ENCODE peak calls at places on chromosomes 13 and 19, in ten cellular contexts. O, A, T, L, S, Y, J, Z, C and D are unnamed samples.

GRCh38 chr13:46267166-46267565 is 55.4 kb downstream of the LRRC63 start:
- DNase-seq in J (no peak), Z (no peak), O (no peak), Y (no peak), A (no peak), C (no peak), T (no peak), S (no peak), L (no peak), D (no peak)

GRCh38 chr13:106210327-106210726 is 325.1 kb downstream of the EFNB2 start:
- DNase-seq in Y (no peak), C (no peak), Z (no peak), L (no peak), T (no peak), O (no peak), A (no peak), S (no peak), J (peak; percentile 32), D (peak; percentile 25)

GRCh38 chr19:37987356-37988332 is 80.6 kb downstream of the SIPA1L3 start:
- DNase-seq in A (no peak), C (no peak), S (no peak), J (peak; percentile 32), Y (no peak), O (no peak), Z (no peak), T (no peak), L (no peak), D (no peak)

GRCh38 chr13:49740870-49741269 is 49.6 kb upstream of the EBPL start:
- DNase-seq in Z (no peak), T (no peak), J (no peak), L (no peak), Y (no peak), C (no peak), A (no peak), O (no peak), S (no peak), D (no peak)

GRCh38 chr13:93224545-93224944 is 2.1 kb upstream of the GPC6 start:
- DNase-seq in L (no peak), Z (no peak), T (no peak), S (no peak), O (no peak), J (peak; percentile 35), C (no peak), A (no peak), Y (no peak), D (peak; percentile 77)

GRCh38 chr13:85603735-85604134 is 195.5 kb downstream of the SLITRK6 start:
- DNase-seq in T (no peak), A (no peak), C (no peak), L (no peak), Z (no peak), Y (no peak), J (no peak), O (no peak), S (no peak), D (no peak)

GRCh38 chr13:112441226-112441625 is 65.1 kb downstream of the SPACA7 start:
- DNase-seq in S (no peak), A (no peak), J (no peak), C (no peak), O (no peak), L (no peak), T (peak; percentile 65), Z (no peak), Y (no peak), D (no peak)

GRCh38 chr19:51600940-51601575 is 29.1 kb downstream of the SIGLEC5 start:
- DNase-seq in L (no peak), Z (no peak), O (no peak), Y (no peak), A (no peak), S (no peak), C (no peak), J (no peak), T (peak; percentile 88), D (no peak)

GRCh38 chr13:78607409-78608253 is 4.3 kb upstream of the POU4F1 start:
- DNase-seq in Y (peak; percentile 1), L (no peak), S (no peak), T (peak; percentile 75), Z (no peak), O (no peak), J (no peak), A (no peak), C (no peak), D (no peak)

GRCh38 chr13:75217949-75218348 is 264.0 kb downstream of the TBC1D4 start:
- DNase-seq in T (no peak), Y (peak; percentile 28), L (no peak), J (no peak), A (no peak), S (no peak), Z (no peak), O (no peak), C (no peak), D (peak; percentile 28)

GRCh38 chr13:48942131-48942530 is 33.6 kb upstream of the FNDC3A start:
- DNase-seq in O (no peak), T (no peak), C (no peak), L (no peak), A (no peak), Y (peak; percentile 35), Z (no peak), S (no peak), J (no peak), D (no peak)

GRCh38 chr13:29758591-29759114 is 91.8 kb downstream of the UBL3 start:
- DNase-seq in C (no peak), T (peak; percentile 85), O (peak; percentile 12), Y (no peak), Z (peak; percentile 55), J (no peak), A (no peak), L (no peak), S (no peak), D (peak; percentile 40)

GRCh38 chr19:48718711-48719231 is 754 bp downstream of the MAMSTR start:
- DNase-seq in J (no peak), A (no peak), S (no peak), L (no peak), Y (no peak), Z (no peak), T (no peak), C (peak; percentile 71), O (no peak), D (no peak)

GRCh38 chr13:96779691-96780090 is 214.6 kb downstream of the OXGR1 start:
- DNase-seq in J (no peak), A (no peak), Y (no peak), C (no peak), S (no peak), L (no peak), O (no peak), T (no peak), Z (no peak), D (no peak)

GRCh38 chr13:95111608-95112007 is 189.6 kb downstream of the ABCC4 start:
- DNase-seq in T (no peak), A (no peak), S (no peak), C (no peak), Z (no peak), L (no peak), O (no peak), Y (no peak), J (no peak), D (no peak)

GRCh38 chr19:51976852-51977251 is 9.8 kb downstream of the ZNF350 start:
- DNase-seq in O (no peak), J (no peak), Y (no peak), A (no peak), T (no peak), L (no peak), Z (no peak), S (no peak), C (no peak), D (no peak)

GRCh38 chr13:39836038-39836437 is 180.6 kb downstream of the COG6 start:
- DNase-seq in Y (no peak), A (no peak), T (no peak), S (no peak), Z (no peak), O (no peak), C (no peak), J (no peak), L (no peak), D (no peak)

GRCh38 chr19:41373993-41374392 is 2.3 kb upstream of the TMEM91 start:
- DNase-seq in L (peak; percentile 87), Z (peak; percentile 91), O (no peak), C (peak; percentile 94), Y (peak; percentile 93), J (peak; percentile 87), S (peak; percentile 55), A (peak; percentile 94), T (peak; percentile 82), D (peak; percentile 97)

GRCh38 chr19:55812449-55812848 is 19.4 kb downstream of the NLRP11 start:
- DNase-seq in C (no peak), Y (no peak), S (no peak), Z (no peak), A (no peak), O (no peak), T (no peak), L (no peak), J (no peak), D (no peak)
- H3K9me3 ChIP-seq in C (no peaks in the 10 kb centered on the region), Y (no peaks in the 10 kb centered on the region), S (no peaks in the 10 kb centered on the region), Z (no peaks in the 10 kb centered on the region), A (no peaks in the 10 kb centered on the region), O (no peaks in the 10 kb centered on the region), T (no peaks in the 10 kb centered on the region), L (no peaks in the 10 kb centered on the region), J (no peaks in the 10 kb centered on the region), D (no peaks in the 10 kb centered on the region)

DNA sequence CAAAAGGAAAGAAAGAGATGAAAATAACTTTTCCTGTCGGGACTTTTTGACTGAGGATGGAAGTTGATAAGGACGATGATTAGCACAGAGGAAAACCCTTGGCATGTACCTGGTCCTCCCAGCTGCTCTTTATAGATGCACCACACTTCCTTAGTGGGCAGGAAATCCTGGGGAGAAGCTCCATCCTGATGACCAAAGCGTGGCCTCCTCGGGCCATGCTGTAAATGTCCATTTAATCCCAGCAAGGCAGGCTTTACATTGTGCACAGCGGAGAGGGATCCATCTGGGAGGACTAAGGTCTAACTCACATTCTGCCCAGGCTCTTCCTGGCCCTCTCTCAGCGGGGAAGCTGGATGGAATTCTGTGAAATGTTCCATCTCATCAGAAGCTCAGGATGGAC is 113.5 kb downstream of the COL4A2 start:
- DNase-seq in C (no peak), Z (no peak), L (no peak), A (no peak), Y (no peak), S (no peak), J (no peak), O (no peak), T (no peak), D (no peak)
- H3K4me1 ChIP-seq in C (peaks cover 6% of the 10 kb centered on the region), Z (peaks cover 25% of the 10 kb centered on the region), L (peaks cover 19% of the 10 kb centered on the region), A (no peaks in the 10 kb centered on the region), Y (peaks cover 41% of the 10 kb centered on the region), S (peaks cover 33% of the 10 kb centered on the region), J (peaks cover 21% of the 10 kb centered on the region), O (peaks cover 13% of the 10 kb centered on the region), T (peaks cover 34% of the 10 kb centered on the region), D (peaks cover 23% of the 10 kb centered on the region)

DNA sequence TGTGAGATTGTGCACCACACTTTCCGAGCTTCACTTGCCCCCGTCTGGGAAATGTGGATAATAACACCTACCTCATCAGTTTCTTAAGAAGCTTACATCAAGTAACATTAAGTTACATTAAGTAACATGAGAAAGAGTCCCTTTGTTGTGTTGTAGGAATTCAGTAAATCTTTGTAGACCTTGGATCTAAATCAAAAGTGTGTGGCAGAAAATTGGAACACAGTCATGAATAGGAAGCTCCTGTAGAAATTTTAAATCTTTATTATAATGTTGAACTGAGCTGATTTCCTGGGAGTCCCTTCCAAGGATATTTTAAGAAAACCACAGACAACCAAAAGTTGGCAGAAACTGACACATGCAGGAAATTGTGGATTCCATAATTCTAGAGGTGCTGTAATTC is 5.7 kb upstream of the ENOX1 start:
- DNase-seq in T (no peak), C (no peak), J (no peak), Y (peak; percentile 14), L (no peak), A (no peak), S (no peak), Z (no peak), O (no peak), D (no peak)
- TF ChIP-seq CTCF in T (no peak), C (no peak), J (no peak), Y (no peak), L (no peak), A (no peak), S (no peak), Z (no peak), O (no peak), D (peak; percentile 7)

GRCh38 chr19:57558525-57558924 is 1.1 kb downstream of the ZNF550 start:
- DNase-seq in J (peak; percentile 16), C (no peak), T (no peak), Z (no peak), O (no peak), Y (peak; percentile 37), S (no peak), L (no peak), A (no peak), D (peak; percentile 23)
- H3K9me3 ChIP-seq in J (peaks cover 10% of the 10 kb centered on the region), C (no peaks in the 10 kb centered on the region), T (peaks cover 64% of the 10 kb centered on the region), Z (no peaks in the 10 kb centered on the region), O (peaks cover 5% of the 10 kb centered on the region), Y (no peaks in the 10 kb centered on the region), S (peaks cover 23% of the 10 kb centered on the region), L (peaks cover 32% of the 10 kb centered on the region), A (no peaks in the 10 kb centered on the region), D (no peaks in the 10 kb centered on the region)